ENCODE peak calls at places on chromosomes 11 and 22, in eight cellular contexts. T is IMR-90, U is cardiac muscle cell, R is tibial nerve, J is aorta, O is upper lobe of left lung, A is stomach, C is prostate gland. Z is an unnamed sample.

GRCh38 chr11:127074151-127074761 is 73.7 kb upstream of the KIRREL3 start:
- DNase-seq in J (no peak), T (peak; percentile 72), R (no peak), O (no peak), C (no peak), A (no peak), U (peak; percentile 31), Z (peak; percentile 55)

GRCh38 chr11:35357893-35358292 is 61.5 kb downstream of the SLC1A2 start:
- DNase-seq in U (no peak), C (no peak), J (no peak), T (peak; percentile 81), A (no peak), R (no peak), O (no peak), Z (peak; percentile 38)

GRCh38 chr11:12094872-12095800 is 15.3 kb upstream of the MICAL2 start:
- DNase-seq in J (peak; percentile 52), U (no peak), O (no peak), A (peak; percentile 41), R (no peak), T (no peak), C (peak; percentile 68), Z (no peak)

GRCh38 chr11:107856180-107856980 is 2.2 kb downstream of the SLC35F2 start:
- DNase-seq in T (no peak), A (no peak), U (no peak), R (no peak), C (no peak), O (no peak), J (no peak), Z (no peak)

GRCh38 chr11:16418698-16419097 is 62.4 kb upstream of the SOX6 start:
- DNase-seq in A (no peak), U (no peak), J (no peak), T (peak; percentile 17), O (no peak), R (no peak), C (peak; percentile 5), Z (no peak)

GRCh38 chr22:50502628-50503474 is 4.7 kb downstream of the LMF2 start:
- DNase-seq in O (peak; percentile 48), R (no peak), C (no peak), A (no peak), U (no peak), J (no peak), T (no peak), Z (no peak)

GRCh38 chr22:36613958-36614357 is 85.0 kb upstream of the EIF3D start:
- DNase-seq in T (peak; percentile 39), C (no peak), A (no peak), O (no peak), R (no peak), U (peak; percentile 17), J (no peak), Z (no peak)

GRCh38 chr11:68383976-68384501 is 71.6 kb downstream of the LRP5 start:
- DNase-seq in U (peak; percentile 62), R (peak; percentile 88), A (peak; percentile 71), O (no peak), J (peak; percentile 92), C (peak; percentile 47), T (peak; percentile 40), Z (peak; percentile 54)

GRCh38 chr11:3135491-3136440 is 29.3 kb downstream of the OSBPL5 start:
- DNase-seq in O (peak; percentile 73), J (peak; percentile 70), T (no peak), A (no peak), R (no peak), U (no peak), C (no peak), Z (no peak)

GRCh38 chr11:131766637-131767036 is 396.2 kb downstream of the NTM start:
- DNase-seq in O (no peak), C (no peak), U (no peak), R (no peak), J (no peak), T (no peak), A (no peak), Z (no peak)

GRCh38 chr22:22084089-22084711 is 101.6 kb upstream of the TOP3B start:
- DNase-seq in J (no peak), C (no peak), T (no peak), A (no peak), U (no peak), O (no peak), R (no peak), Z (no peak)

GRCh38 chr22:45830531-45831245 is 146.3 kb downstream of the WNT7B start:
- DNase-seq in T (peak; percentile 83), U (peak; percentile 11), O (no peak), A (no peak), R (no peak), C (no peak), J (no peak), Z (no peak)

GRCh38 chr11:94731921-94732601 is 36.1 kb upstream of the AMOTL1 start:
- DNase-seq in T (peak; percentile 91), R (no peak), C (no peak), U (peak; percentile 76), O (no peak), J (no peak), A (no peak), Z (peak; percentile 81)

GRCh38 chr11:116310215-116310614 is 462.6 kb downstream of the BUD13 start:
- DNase-seq in R (no peak), C (no peak), A (no peak), J (no peak), O (no peak), T (peak; percentile 2), U (peak; percentile 75), Z (no peak)

GRCh38 chr11:46212720-46213119 is 64.7 kb upstream of the CREB3L1 start:
- DNase-seq in J (no peak), C (no peak), A (no peak), T (no peak), O (no peak), U (no peak), R (no peak), Z (no peak)

GRCh38 chr11:74072286-74072685 is 63.4 kb upstream of the UCP3 start:
- DNase-seq in O (no peak), R (no peak), A (no peak), U (no peak), J (no peak), T (no peak), C (no peak), Z (no peak)

GRCh38 chr11:126403658-126404057 is 48.2 kb downstream of the ST3GAL4 start:
- DNase-seq in A (no peak), R (no peak), T (no peak), J (peak; percentile 43), U (no peak), C (no peak), O (no peak), Z (no peak)

GRCh38 chr11:110173775-110174644 is 80.8 kb downstream of the ZC3H12C start:
- DNase-seq in R (peak; percentile 83), A (peak; percentile 65), T (peak; percentile 64), U (peak; percentile 82), O (no peak), J (peak; percentile 83), C (no peak), Z (peak; percentile 47)

GRCh38 chr22:31947296-31947695 is 3.0 kb downstream of the YWHAH start:
- DNase-seq in A (no peak), J (no peak), U (peak; percentile 41), C (no peak), O (no peak), R (peak; percentile 49), T (no peak), Z (no peak)
- H3K4me3 ChIP-seq in A (peak overlapping the region; percentile 76), J (no peak overlapping the region), U (no peak overlapping the region), C (no peak overlapping the region), O (peak overlapping the region; percentile 96), R (no peak overlapping the region), T (no peak overlapping the region), Z (no peak overlapping the region)

DNA sequence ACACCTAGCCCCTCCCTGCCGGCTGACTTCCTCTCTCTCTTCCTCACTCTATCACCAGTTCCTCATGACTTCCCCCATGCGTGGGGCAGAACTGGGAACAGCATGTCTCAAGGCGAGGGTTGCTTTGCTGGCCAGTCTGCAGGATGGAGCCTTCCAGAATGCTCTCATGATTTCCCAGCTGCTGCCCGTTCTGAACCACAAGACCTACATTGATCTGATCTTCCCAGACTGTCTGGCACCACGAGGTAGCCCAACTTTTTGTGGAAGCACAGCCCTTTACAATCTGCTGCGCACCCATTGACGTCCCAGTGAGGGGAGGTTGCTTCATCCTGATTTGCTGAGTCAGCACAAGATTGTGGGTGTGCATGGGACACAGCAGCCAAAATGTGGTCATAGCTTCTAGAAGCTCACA is 8.6 kb downstream of the TCN2 start:
- DNase-seq in U (no peak), T (no peak), A (no peak), R (peak; percentile 28), O (no peak), J (no peak), C (no peak), Z (no peak)
- H3K36me3 ChIP-seq in U (no peaks in the 10 kb centered on the region), T (no peaks in the 10 kb centered on the region), A (peaks cover 99% of the 10 kb centered on the region), R (peaks cover 93% of the 10 kb centered on the region), O (peaks cover 9% of the 10 kb centered on the region), J (no peaks in the 10 kb centered on the region), C (no peaks in the 10 kb centered on the region), Z (no peaks in the 10 kb centered on the region)

GRCh38 chr11:111796696-111797095 is 30.5 kb upstream of the PPP2R1B start:
- DNase-seq in C (no peak), U (no peak), O (no peak), R (no peak), A (no peak), T (no peak), J (no peak), Z (peak; percentile 2)

GRCh38 chr11:111795333-111795985 is 29.3 kb upstream of the PPP2R1B start:
- DNase-seq in R (no peak), A (no peak), U (no peak), T (peak; percentile 82), O (no peak), J (no peak), C (no peak), Z (peak; percentile 49)

GRCh38 chr11:111793863-111794262 is 27.7 kb upstream of the PPP2R1B start:
- DNase-seq in U (peak; percentile 18), R (no peak), A (no peak), O (no peak), C (no peak), J (no peak), T (peak; percentile 47), Z (peak; percentile 64)

GRCh38 chr11:111798279-111798678 is 32.1 kb upstream of the PPP2R1B start:
- DNase-seq in O (no peak), T (no peak), C (no peak), J (no peak), A (no peak), U (no peak), R (no peak), Z (no peak)

GRCh38 chr11:111797145-111797581 is 31.0 kb upstream of the PPP2R1B start:
- DNase-seq in U (peak; percentile 54), T (peak; percentile 53), A (no peak), O (no peak), C (peak; percentile 11), J (no peak), R (no peak), Z (peak; percentile 49)
- H3K9me3 ChIP-seq in U (no peaks in the 10 kb centered on the region), T (peaks cover 5% of the 10 kb centered on the region), A (no peaks in the 10 kb centered on the region), O (no peaks in the 10 kb centered on the region), C (no peaks in the 10 kb centered on the region), J (no peaks in the 10 kb centered on the region), R (no peaks in the 10 kb centered on the region), Z (no peaks in the 10 kb centered on the region)

DNA sequence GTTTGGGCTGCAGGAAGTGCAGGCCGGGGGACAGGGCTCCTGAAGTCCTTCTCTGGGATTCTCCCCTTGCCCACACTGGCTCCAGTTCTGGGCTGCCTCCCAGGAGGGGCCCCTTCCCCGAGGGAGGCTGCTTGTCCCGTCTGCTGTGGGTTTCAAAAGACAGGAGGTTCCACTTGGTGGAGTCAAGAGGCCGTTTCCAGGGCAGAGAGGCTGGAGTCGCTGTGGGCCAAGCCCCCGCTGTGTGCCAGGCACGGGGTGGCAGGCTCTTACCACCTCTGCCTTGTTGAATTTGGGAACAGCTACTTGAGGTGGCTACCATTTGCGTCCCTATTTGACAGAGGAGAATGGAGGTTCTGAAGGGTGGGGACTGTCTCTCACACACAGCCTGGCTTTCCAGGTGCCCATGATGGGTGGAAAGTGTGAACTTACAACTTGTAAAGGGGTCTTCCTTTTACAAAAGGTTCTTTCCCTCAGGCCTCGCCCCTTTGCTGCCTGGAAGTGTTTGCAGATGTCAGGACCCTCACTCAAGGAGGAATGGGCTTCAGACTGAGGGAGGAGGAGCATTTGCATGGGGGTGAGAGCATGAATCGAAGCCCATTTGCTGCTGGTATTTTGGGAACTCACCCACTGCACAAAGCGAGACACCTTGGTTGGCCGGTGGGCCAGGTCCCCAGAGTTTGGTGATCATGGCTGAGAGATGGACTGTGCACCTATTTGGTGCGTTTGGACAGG is 24.9 kb downstream of the MPPED1 start:
- DNase-seq in U (no peak), O (no peak), J (peak; percentile 69), T (no peak), A (no peak), C (no peak), R (no peak), Z (peak; percentile 9)
- H3K4me3 ChIP-seq in U (no peak overlapping the region), O (no peak overlapping the region), J (no peak overlapping the region), T (no peak overlapping the region), A (no peak overlapping the region), C (no peak overlapping the region), R (no peak overlapping the region), Z (no peak overlapping the region)

Z was measured in MG63.